ENCODE peak calls at places on chromosome 5, in four cellular contexts. N is A549, L is HepG2, B is GM12878. S is an unnamed sample.

GRCh38 chr5:125484272-125485002 is 738.0 kb upstream of the ZNF608 start:
- DNase-seq in N (peak; percentile 23), L (no peak), B (no peak), S (peak; percentile 13)

GRCh38 chr5:95471922-95472321 is 80.8 kb downstream of the FAM81B start:
- DNase-seq in N (no peak), L (no peak), B (no peak), S (no peak)

GRCh38 chr5:54742417-54742889 is 224.9 kb downstream of the SNX18 start:
- DNase-seq in N (peak; percentile 19), L (no peak), B (no peak), S (no peak)

GRCh38 chr5:38666668-38667498 is 110.4 kb upstream of the LIFR start:
- DNase-seq in N (peak; percentile 43), L (peak; percentile 25), B (no peak), S (peak; percentile 28)

GRCh38 chr5:59992206-59992605 is 98.7 kb upstream of the PDE4D start:
- DNase-seq in N (no peak), L (no peak), B (no peak), S (no peak)

GRCh38 chr5:53378590-53379247 is 101.7 kb upstream of the FST start:
- DNase-seq in N (no peak), L (no peak), B (no peak), S (no peak)

GRCh38 chr5:174231961-174232487 is 186.5 kb downstream of the NSG2 start:
- DNase-seq in N (no peak), L (no peak), B (no peak), S (no peak)

GRCh38 chr5:180595046-180595379 is 3.7 kb upstream of the SCGB3A1 start:
- DNase-seq in N (no peak), L (no peak), B (no peak), S (no peak)

GRCh38 chr5:177366528-177367322 is 9.0 kb downstream of the RGS14 start:
- DNase-seq in N (no peak), L (peak; percentile 75), B (no peak), S (peak; percentile 99)

GRCh38 chr5:87966213-87966612 is 302.4 kb downstream of the TMEM161B start:
- DNase-seq in N (no peak), L (no peak), B (no peak), S (no peak)

GRCh38 chr5:141245250-141245717 is at the start of gene PCDHB15:
- DNase-seq in N (no peak), L (peak; percentile 9), B (no peak), S (peak; percentile 30)

GRCh38 chr5:99019812-99020697 is 91.2 kb upstream of the CHD1 start:
- DNase-seq in N (no peak), L (peak; percentile 59), B (no peak), S (no peak)

GRCh38 chr5:116572375-116573278 is 2.0 kb downstream of the SEMA6A start:
- DNase-seq in N (peak; percentile 8), L (no peak), B (no peak), S (peak; percentile 78)

GRCh38 chr5:176742246-176743105 is 67.9 kb upstream of the UNC5A start:
- DNase-seq in N (no peak), L (no peak), B (no peak), S (peak; percentile 22)

GRCh38 chr5:82560966-82561365 is 282.8 kb upstream of the RPS23 start:
- DNase-seq in N (no peak), L (no peak), B (no peak), S (no peak)

GRCh38 chr5:82562696-82563240 is 284.6 kb upstream of the RPS23 start:
- DNase-seq in N (no peak), L (no peak), B (no peak), S (no peak)

GRCh38 chr5:82563745-82564144 is 285.6 kb upstream of the RPS23 start:
- DNase-seq in N (no peak), L (no peak), B (no peak), S (no peak)

GRCh38 chr5:82560546-82560945 is 282.4 kb upstream of the RPS23 start:
- DNase-seq in N (no peak), L (no peak), B (no peak), S (no peak)

GRCh38 chr5:82561786-82562185 is 283.6 kb upstream of the RPS23 start:
- DNase-seq in N (no peak), L (no peak), B (no peak), S (no peak)
- TF ChIP-seq PBX3 in N (no peak), L (no peak), B (no peak), S (no peak)

DNA sequence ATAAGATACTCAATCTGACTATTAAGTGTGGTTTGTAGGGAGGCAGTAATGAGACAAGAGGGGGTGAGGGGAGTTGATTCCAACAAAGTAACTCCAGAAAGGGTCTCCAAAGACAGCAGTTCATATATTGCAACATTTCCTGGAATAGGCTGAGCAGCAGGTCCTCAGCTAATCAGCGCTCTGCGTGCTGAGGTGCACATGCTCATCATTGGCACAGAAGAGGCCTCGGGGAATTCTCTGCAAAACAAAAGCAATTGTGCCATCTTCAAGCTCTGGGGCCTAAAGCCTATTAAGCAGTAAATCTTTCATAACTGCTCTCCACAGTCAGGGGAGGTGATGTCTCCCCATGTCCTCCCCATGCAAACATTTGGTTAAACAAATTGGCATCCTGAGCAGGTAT is 357.3 kb downstream of the SPOCK1 start:
- DNase-seq in N (no peak), L (no peak), B (no peak), S (no peak)
- TF ChIP-seq PBX3 in N (no peak), L (no peak), B (no peak), S (no peak)

GRCh38 chr5:151679421-151680155 is 7.1 kb downstream of the SPARC start:
- DNase-seq in N (no peak), L (no peak), B (no peak), S (no peak)

GRCh38 chr5:151678713-151679112 is 8.0 kb downstream of the SPARC start:
- DNase-seq in N (no peak), L (no peak), B (no peak), S (no peak)

GRCh38 chr5:151682240-151682639 is 4.5 kb downstream of the SPARC start:
- DNase-seq in N (no peak), L (no peak), B (no peak), S (no peak)

GRCh38 chr5:151682751-151683331 is 3.9 kb downstream of the SPARC start:
- DNase-seq in N (no peak), L (no peak), B (no peak), S (no peak)

GRCh38 chr5:151680944-151681427 is 5.7 kb downstream of the SPARC start:
- DNase-seq in N (no peak), L (no peak), B (no peak), S (no peak)
- TF ChIP-seq PBX3 in N (no peak), L (no peak), B (no peak), S (no peak)

GRCh38 chr5:80623911-80624457 is 30.5 kb upstream of the MSH3 start:
- DNase-seq in N (no peak), L (no peak), B (no peak), S (no peak)
- TF ChIP-seq PBX3 in N (no peak), L (no peak), B (no peak), S (no peak)

GRCh38 chr5:169694221-169694620 is 57.1 kb downstream of the DOCK2 start:
- DNase-seq in N (no peak), L (no peak), B (no peak), S (no peak)

GRCh38 chr5:169695025-169695625 is 58.0 kb downstream of the DOCK2 start:
- DNase-seq in N (no peak), L (no peak), B (no peak), S (no peak)

GRCh38 chr5:169696621-169697517 is 59.8 kb downstream of the DOCK2 start:
- DNase-seq in N (no peak), L (no peak), B (no peak), S (no peak)

GRCh38 chr5:169697518-169697890 is 60.4 kb downstream of the DOCK2 start:
- DNase-seq in N (no peak), L (no peak), B (no peak), S (no peak)

GRCh38 chr5:169695919-169696490 is 58.9 kb downstream of the DOCK2 start:
- DNase-seq in N (peak; percentile 85), L (no peak), B (no peak), S (peak; percentile 28)
- TF ChIP-seq PBX3 in N (peak; percentile 52), L (no peak), B (no peak), S (peak; percentile 94)